ENCODE peak calls at places on chromosome 18, in four cellular contexts. B, O, D and J are unnamed samples.

GRCh38 chr18:47709556-47709955 is 220.9 kb downstream of the SMAD2 start:
- DNase-seq in B (no peak), O (no peak), D (no peak), J (no peak)

GRCh38 chr18:10047237-10047636 is 133.4 kb downstream of the VAPA start:
- DNase-seq in B (no peak), O (no peak), D (no peak), J (no peak)

GRCh38 chr18:60554961-60555360 is 182.4 kb upstream of the MC4R start:
- DNase-seq in B (no peak), O (no peak), D (no peak), J (no peak)

GRCh38 chr18:10437837-10438236 is 16.6 kb upstream of the APCDD1 start:
- DNase-seq in B (no peak), O (no peak), D (no peak), J (peak; percentile 20)

GRCh38 chr18:692841-693240 is 19.6 kb downstream of the ENOSF1 start:
- DNase-seq in B (no peak), O (no peak), D (no peak), J (no peak)

GRCh38 chr18:58321986-58322385 is 278.0 kb downstream of the NEDD4L start:
- DNase-seq in B (no peak), O (peak; percentile 83), D (no peak), J (peak; percentile 85)

GRCh38 chr18:23943104-23943503 is 71.5 kb upstream of the TTC39C start:
- DNase-seq in B (no peak), O (no peak), D (no peak), J (no peak)

GRCh38 chr18:34929336-34929780 is 111.9 kb upstream of the MAPRE2 start:
- DNase-seq in B (no peak), O (no peak), D (no peak), J (peak; percentile 87)

GRCh38 chr18:68498185-68498584 is 216.7 kb downstream of the TMX3 start:
- DNase-seq in B (no peak), O (no peak), D (no peak), J (no peak)

GRCh38 chr18:71431171-71431570 is 1113.0 kb downstream of the CBLN2 start:
- DNase-seq in B (no peak), O (no peak), D (no peak), J (no peak)

GRCh38 chr18:23179416-23179815 is 44.1 kb downstream of the CABLES1 start:
- DNase-seq in B (no peak), O (no peak), D (no peak), J (no peak)

GRCh38 chr18:28110924-28111323 is 66.0 kb downstream of the CDH2 start:
- DNase-seq in B (no peak), O (no peak), D (no peak), J (no peak)

GRCh38 chr18:48952287-48953095 is 1.7 kb upstream of the SMAD7 start:
- DNase-seq in B (no peak), O (peak; percentile 87), D (peak; percentile 65), J (no peak)

GRCh38 chr18:67199993-67200617 is 316.4 kb downstream of the DSEL start:
- DNase-seq in B (no peak), O (no peak), D (no peak), J (peak; percentile 68)

GRCh38 chr18:22668496-22668895 is 250.8 kb upstream of the CTAGE1 start:
- DNase-seq in B (no peak), O (no peak), D (no peak), J (no peak)

GRCh38 chr18:8229786-8230185 is 379.5 kb upstream of the RAB12 start:
- DNase-seq in B (no peak), O (no peak), D (no peak), J (peak; percentile 50)

GRCh38 chr18:45760443-45761036 is 36.6 kb downstream of the SLC14A1 start:
- DNase-seq in B (no peak), O (no peak), D (no peak), J (no peak)

GRCh38 chr18:1408331-1408835 is 503.7 kb downstream of the ADCYAP1 start:
- DNase-seq in B (no peak), O (no peak), D (no peak), J (no peak)

GRCh38 chr18:64407606-64408005 is 258.7 kb upstream of the LINC00305 start:
- DNase-seq in B (no peak), O (no peak), D (no peak), J (no peak)